ENCODE peak calls at places on chromosomes 7 and 10, in ten cellular contexts. U is hippocampal formation, C is astrocyte of the hippocampus, W is skeletal muscle cell, Z is HT1080, D is brain microvascular endothelial cell, M is H4, E is amniotic stem cell, S is dermis microvascular lymphatic vessel endothelial cell, Q is fibroblast of lung. R is an unnamed sample.

GRCh38 chr10:77967611-77968022 is 41.1 kb upstream of the DLG5 start:
- DNase-seq in U (no peak), C (no peak), W (no peak), Z (no peak), D (no peak), M (no peak), E (no peak), S (no peak), Q (no peak), R (no peak)

GRCh38 chr10:111756541-111757061 is 427.0 kb downstream of the GPAM start:
- DNase-seq in U (peak; percentile 10), C (peak; percentile 60), W (peak; percentile 4), Z (peak; percentile 58), D (no peak), M (peak; percentile 33), E (no peak), S (no peak), Q (peak; percentile 0), R (no peak)

GRCh38 chr7:90838799-90839198 is 242.7 kb downstream of the CDK14 start:
- DNase-seq in U (no peak), C (no peak), W (no peak), Z (no peak), D (no peak), M (no peak), E (no peak), S (no peak), Q (no peak), R (no peak)

GRCh38 chr7:73533742-73534141 is 11.6 kb upstream of the BAZ1B start:
- DNase-seq in U (no peak), C (no peak), W (no peak), Z (no peak), D (no peak), M (no peak), E (no peak), S (no peak), Q (no peak), R (no peak)

GRCh38 chr7:124712017-124712416 is 53.6 kb downstream of the GPR37 start:
- DNase-seq in U (no peak), C (no peak), W (no peak), Z (no peak), D (no peak), M (no peak), E (no peak), S (no peak), Q (no peak), R (no peak)

GRCh38 chr10:120465138-120465537 is 8.1 kb downstream of the PLPP4 start:
- DNase-seq in U (no peak), C (no peak), W (no peak), Z (no peak), D (no peak), M (no peak), E (no peak), S (no peak), Q (no peak), R (no peak)

GRCh38 chr10:69446229-69446628 is 5.0 kb upstream of the TSPAN15 start:
- DNase-seq in U (no peak), C (peak; percentile 17), W (no peak), Z (no peak), D (no peak), M (no peak), E (no peak), S (no peak), Q (no peak), R (no peak)

GRCh38 chr10:102701272-102701671 is 12.9 kb downstream of the ARL3 start:
- DNase-seq in U (no peak), C (no peak), W (no peak), Z (no peak), D (no peak), M (no peak), E (peak; percentile 27), S (no peak), Q (no peak), R (no peak)

GRCh38 chr7:156751319-156751718 is 110.7 kb downstream of the RNF32 start:
- DNase-seq in U (no peak), C (peak; percentile 84), W (peak; percentile 72), Z (peak; percentile 95), D (peak; percentile 84), M (peak; percentile 95), E (no peak), S (peak; percentile 38), Q (peak; percentile 99), R (no peak)

GRCh38 chr10:98326621-98327027 is 58.6 kb upstream of the LOXL4 start:
- DNase-seq in U (no peak), C (peak; percentile 62), W (no peak), Z (no peak), D (no peak), M (no peak), E (no peak), S (no peak), Q (no peak), R (no peak)

GRCh38 chr7:79673421-79673820 is 220.0 kb upstream of the MAGI2 start:
- DNase-seq in U (no peak), C (no peak), W (no peak), Z (no peak), D (no peak), M (no peak), E (no peak), S (no peak), Q (no peak), R (no peak)

GRCh38 chr10:14032406-14032998 is 298.2 kb downstream of the FRMD4A start:
- DNase-seq in U (no peak), C (peak; percentile 16), W (no peak), Z (peak; percentile 28), D (no peak), M (no peak), E (no peak), S (peak; percentile 72), Q (peak; percentile 17), R (peak; percentile 30)

GRCh38 chr7:97021443-97022261 is 3.0 kb downstream of the DLX5 start:
- DNase-seq in U (no peak), C (no peak), W (no peak), Z (no peak), D (no peak), M (no peak), E (no peak), S (no peak), Q (no peak), R (no peak)

GRCh38 chr7:94584113-94584512 is 71.8 kb downstream of the SGCE start:
- DNase-seq in U (no peak), C (peak; percentile 60), W (no peak), Z (no peak), D (no peak), M (no peak), E (no peak), S (no peak), Q (peak; percentile 47), R (no peak)

GRCh38 chr7:115522174-115522573 is 508.4 kb downstream of the TFEC start:
- DNase-seq in U (no peak), C (no peak), W (no peak), Z (no peak), D (no peak), M (no peak), E (no peak), S (no peak), Q (no peak), R (no peak)

GRCh38 chr10:92655426-92655825 is 34.3 kb upstream of the HHEX start:
- DNase-seq in U (no peak), C (no peak), W (no peak), Z (no peak), D (no peak), M (no peak), E (no peak), S (no peak), Q (no peak), R (no peak)

GRCh38 chr10:82221750-82222149 is 346.8 kb downstream of the NRG3 start:
- DNase-seq in U (no peak), C (no peak), W (no peak), Z (peak; percentile 9), D (no peak), M (no peak), E (no peak), S (no peak), Q (no peak), R (no peak)

GRCh38 chr10:81479316-81479715 is 395.7 kb upstream of the NRG3 start:
- DNase-seq in U (no peak), C (no peak), W (no peak), Z (no peak), D (no peak), M (no peak), E (no peak), S (no peak), Q (no peak), R (no peak)

GRCh38 chr7:124784879-124785818 is 19.6 kb upstream of the GPR37 start:
- DNase-seq in U (peak; percentile 46), C (peak; percentile 77), W (peak; percentile 10), Z (peak; percentile 46), D (peak; percentile 31), M (peak; percentile 72), E (peak; percentile 9), S (peak; percentile 65), Q (peak; percentile 42), R (no peak)

GRCh38 chr7:70700935-70701425 is 431.0 kb upstream of the GALNT17 start:
- DNase-seq in U (no peak), C (no peak), W (no peak), Z (no peak), D (no peak), M (no peak), E (no peak), S (no peak), Q (no peak), R (no peak)

GRCh38 chr10:101630420-101630920 is 42.3 kb downstream of the DPCD start:
- DNase-seq in U (no peak), C (no peak), W (no peak), Z (no peak), D (no peak), M (no peak), E (no peak), S (no peak), Q (no peak), R (no peak)

GRCh38 chr10:89346264-89346971 is 18.6 kb downstream of the IFIT3 start:
- DNase-seq in U (no peak), C (no peak), W (no peak), Z (no peak), D (no peak), M (no peak), E (no peak), S (peak; percentile 72), Q (no peak), R (no peak)

GRCh38 chr7:149854611-149855367 is 16.6 kb downstream of the ZNF862 start:
- DNase-seq in U (no peak), C (peak; percentile 80), W (no peak), Z (peak; percentile 40), D (peak; percentile 21), M (peak; percentile 81), E (peak; percentile 1), S (peak; percentile 11), Q (peak; percentile 62), R (peak; percentile 45)

GRCh38 chr7:142380064-142380463 is 122.2 kb upstream of the PRSS58 start:
- DNase-seq in U (no peak), C (no peak), W (no peak), Z (no peak), D (no peak), M (no peak), E (no peak), S (no peak), Q (no peak), R (no peak)

GRCh38 chr10:14952851-14953451 is 945 bp downstream of the DCLRE1C start:
- DNase-seq in U (no peak), C (peak; percentile 35), W (no peak), Z (no peak), D (no peak), M (no peak), E (no peak), S (peak; percentile 17), Q (peak; percentile 21), R (no peak)

GRCh38 chr10:15558136-15558535 is 161.6 kb downstream of the ITGA8 start:
- DNase-seq in U (no peak), C (no peak), W (peak; percentile 14), Z (no peak), D (peak; percentile 71), M (no peak), E (peak; percentile 75), S (no peak), Q (peak; percentile 32), R (no peak)